ENCODE peak calls at places on chromosomes 5 and 9, in five cellular contexts. N is sigmoid colon, X is tibial nerve, E is A549, F is suprapubic skin. W is an unnamed sample.

GRCh38 chr5:68114641-68115040 is 100.9 kb upstream of the PIK3R1 start:
- DNase-seq in N (no peak), E (no peak), F (no peak), X (no peak), W (no peak)

GRCh38 chr5:55450050-55450765 is 84.6 kb downstream of the PLPP1 start:
- DNase-seq in N (no peak), X (no peak), E (no peak), F (no peak), W (no peak)

GRCh38 chr9:82117025-82117424 is 128.5 kb downstream of the SPATA31D1 start:
- DNase-seq in F (no peak), N (no peak), E (no peak), X (peak; percentile 48), W (no peak)

GRCh38 chr9:69649566-69650260 is 22.5 kb downstream of the APBA1 start:
- DNase-seq in N (no peak), F (no peak), X (no peak), E (no peak), W (no peak)

GRCh38 chr5:102589661-102590060 is 90.9 kb upstream of the SLCO6A1 start:
- DNase-seq in X (no peak), F (no peak), N (no peak), E (no peak), W (no peak)

GRCh38 chr9:105392531-105392930 is 55.3 kb upstream of the FSD1L start:
- DNase-seq in E (no peak), N (no peak), F (no peak), X (no peak), W (no peak)

GRCh38 chr9:113957778-113958430 is 81.8 kb downstream of the ZNF618 start:
- DNase-seq in X (no peak), N (no peak), F (peak; percentile 26), E (peak; percentile 52), W (no peak)

GRCh38 chr5:32600057-32600622 is 14.8 kb downstream of the SUB1 start:
- DNase-seq in N (no peak), E (no peak), F (no peak), X (peak; percentile 17), W (no peak)

GRCh38 chr5:82538339-82539034 is 260.3 kb upstream of the RPS23 start:
- DNase-seq in F (no peak), X (no peak), E (no peak), N (no peak), W (no peak)

GRCh38 chr5:167766957-167767356 is 524.5 kb upstream of the WWC1 start:
- DNase-seq in E (no peak), N (no peak), F (no peak), X (no peak), W (no peak)

GRCh38 chr9:97307091-97307490 is 368 bp upstream of the CCDC180 start:
- DNase-seq in E (no peak), X (peak; percentile 54), N (no peak), F (peak; percentile 87), W (peak; percentile 79)

GRCh38 chr9:93205045-93205768 is 21.3 kb downstream of the WNK2 start:
- DNase-seq in E (no peak), N (peak; percentile 89), X (peak; percentile 15), F (no peak), W (peak; percentile 44)

GRCh38 chr9:115691097-115691496 is 462.5 kb upstream of the PAPPA start:
- DNase-seq in F (no peak), X (no peak), E (peak; percentile 29), N (no peak), W (no peak)

GRCh38 chr9:33781736-33782135 is 13.6 kb upstream of the PRSS3 start:
- DNase-seq in X (no peak), F (no peak), E (no peak), N (no peak), W (no peak)

GRCh38 chr5:52837068-52837467 is 49.4 kb downstream of the ITGA1 start:
- DNase-seq in X (no peak), F (no peak), E (no peak), N (no peak), W (no peak)

GRCh38 chr9:14030350-14030823 is 283.6 kb downstream of the NFIB start:
- DNase-seq in F (no peak), N (no peak), X (peak; percentile 20), E (no peak), W (peak; percentile 37)

GRCh38 chr5:17379188-17379951 is 118.7 kb upstream of the TAF11L2 start:
- DNase-seq in E (no peak), F (no peak), N (no peak), X (no peak), W (no peak)

GRCh38 chr5:167987490-167988270 is 303.8 kb upstream of the WWC1 start:
- DNase-seq in F (no peak), X (no peak), E (no peak), N (no peak), W (no peak)

GRCh38 chr9:132090771-132091170 is 11.1 kb upstream of the MED27 start:
- DNase-seq in E (no peak), N (no peak), X (no peak), F (no peak), W (no peak)

GRCh38 chr9:92180669-92181181 is 65.5 kb upstream of the SPTLC1 start:
- DNase-seq in F (no peak), E (no peak), N (no peak), X (no peak), W (no peak)

GRCh38 chr9:37248651-37249163 is 128.3 kb downstream of the ZCCHC7 start:
- DNase-seq in F (no peak), X (no peak), N (no peak), E (no peak), W (no peak)

GRCh38 chr5:17802256-17802655 is 168.0 kb downstream of the TAF11L14 start:
- DNase-seq in E (no peak), X (no peak), F (no peak), N (no peak), W (no peak)

DNA sequence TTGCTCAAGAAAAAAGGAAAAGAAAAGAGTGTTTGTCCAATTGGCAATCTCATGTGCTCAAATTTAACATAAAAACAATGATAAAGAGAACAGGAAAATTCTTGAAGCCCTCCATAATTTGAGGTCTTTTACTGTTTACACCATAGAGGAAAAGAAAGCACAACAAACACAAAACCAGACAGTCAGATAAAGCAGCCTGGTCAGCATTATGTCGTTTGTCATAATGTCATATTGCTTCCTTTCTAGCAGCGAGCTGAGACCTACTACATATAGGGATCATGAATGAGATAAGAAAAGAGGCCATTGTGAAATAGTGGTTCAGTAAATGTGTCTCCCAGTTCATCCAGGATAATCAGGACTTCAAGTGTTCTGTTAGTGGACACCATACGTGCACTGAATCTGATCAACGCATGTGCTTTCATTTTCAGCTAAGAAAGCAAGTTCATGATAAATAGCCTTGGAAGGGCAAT is 64.7 kb upstream of the SELENOP start:
- DNase-seq in N (no peak), F (no peak), X (no peak), E (no peak), W (no peak)
- TF ChIP-seq EP300 in N (no peak), F (no peak), X (peak; percentile 19), E (no peak), W (no peak)

GRCh38 chr9:84863372-84863771 is 193.8 kb downstream of the NTRK2 start:
- DNase-seq in N (no peak), E (no peak), X (no peak), F (no peak), W (no peak)
- TF ChIP-seq EP300 in N (no peak), E (no peak), X (no peak), F (no peak), W (no peak)

GRCh38 chr5:108702546-108702945 is 45.2 kb upstream of the FER start:
- DNase-seq in X (no peak), F (no peak), E (no peak), N (no peak), W (no peak)

GRCh38 chr5:108707145-108707544 is 40.6 kb upstream of the FER start:
- DNase-seq in E (no peak), X (no peak), F (no peak), N (no peak), W (no peak)

GRCh38 chr5:108700928-108701327 is 46.8 kb upstream of the FER start:
- DNase-seq in F (no peak), N (no peak), E (no peak), X (no peak), W (no peak)

DNA sequence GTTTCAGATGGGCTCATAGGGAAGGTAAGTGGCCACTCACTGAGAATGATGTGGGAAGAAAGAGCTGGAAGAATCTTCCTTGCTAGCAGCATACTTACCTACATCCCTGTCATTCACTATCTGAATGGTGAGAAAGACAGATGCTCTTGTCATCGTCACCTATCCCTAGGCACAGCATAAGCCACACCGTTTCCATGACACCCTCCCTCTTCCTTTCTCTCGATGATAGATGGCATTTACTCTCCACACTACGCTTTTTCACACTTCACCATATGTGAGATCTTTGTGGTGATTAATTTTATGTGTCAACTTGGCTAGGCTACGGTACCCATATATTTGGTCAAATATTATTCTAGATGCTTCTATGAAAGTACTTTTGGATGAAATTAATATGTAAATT is 44.4 kb upstream of the FER start:
- DNase-seq in E (no peak), X (no peak), F (no peak), N (no peak), W (no peak)
- TF ChIP-seq EP300 in E (no peak), X (no peak), F (no peak), N (no peak), W (no peak)

GRCh38 chr5:133916914-133917313 is 51.5 kb downstream of the C5orf15 start:
- DNase-seq in N (no peak), X (no peak), F (no peak), E (no peak), W (no peak)
- TF ChIP-seq EP300 in N (no peak), X (no peak), F (no peak), E (no peak), W (no peak)

GRCh38 chr9:100281676-100282387 is 70.9 kb downstream of the TEX10 start:
- DNase-seq in N (no peak), X (no peak), E (no peak), F (no peak), W (no peak)
- TF ChIP-seq EP300 in N (no peak), X (no peak), E (no peak), F (no peak), W (no peak)

DNA sequence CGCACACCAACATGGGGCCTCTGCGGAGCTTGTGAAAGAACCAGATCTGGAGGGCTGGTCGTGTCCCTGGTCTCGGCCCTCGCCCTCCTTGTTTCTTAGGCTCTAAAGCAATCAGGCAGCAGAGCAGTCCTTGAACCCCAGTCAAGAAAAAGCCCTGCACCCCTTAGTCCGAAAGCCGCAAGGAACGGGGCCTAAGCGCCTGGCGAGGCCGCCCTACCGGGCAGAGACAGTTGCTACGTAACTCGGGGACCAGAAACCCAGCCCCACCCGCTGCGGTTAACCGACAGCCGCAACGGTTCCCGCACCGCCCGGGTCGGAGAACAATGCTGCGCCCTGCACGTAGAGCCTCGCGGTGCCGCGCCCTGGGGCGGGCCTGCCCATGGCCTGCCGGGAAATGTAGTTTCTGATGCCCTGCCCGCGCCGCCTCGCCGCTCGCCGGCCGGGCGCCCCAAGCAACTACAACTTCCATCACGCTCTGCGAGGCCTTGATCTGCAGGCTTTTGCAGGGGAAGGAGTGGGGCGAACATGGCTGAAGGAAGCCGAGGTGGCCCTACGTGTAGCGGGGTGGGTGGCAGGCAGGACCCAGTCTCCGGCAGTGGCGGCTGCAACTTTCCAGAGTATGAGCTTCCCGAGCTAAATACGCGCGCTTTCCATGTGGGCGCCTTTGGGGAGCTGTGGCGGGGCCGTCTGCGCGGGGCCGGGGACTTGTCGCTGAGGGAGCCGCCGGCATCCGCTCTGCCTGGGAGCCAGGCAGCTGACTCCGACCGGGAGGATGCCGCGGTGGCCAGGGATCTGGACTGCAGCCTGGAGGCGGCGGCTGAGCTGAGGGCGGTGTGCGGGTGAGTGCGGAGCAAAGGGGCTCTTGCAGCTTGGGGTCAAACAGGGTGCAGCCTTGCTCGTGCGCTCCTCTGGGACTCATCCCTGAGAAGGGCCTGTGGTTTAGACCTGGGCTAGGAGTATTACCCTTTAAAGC is at the start of gene SNAPC3:
- DNase-seq in F (peak; percentile 95), X (peak; percentile 79), E (peak; percentile 94), N (peak; percentile 96), W (peak; percentile 89)
- TF ChIP-seq EP300 in F (no peak), X (peak; percentile 92), E (no peak), N (no peak), W (peak; percentile 74)